ENCODE peak calls at places on chromosomes 4 and X, in four cellular contexts. M is LoVo, A is KBM-7, G is adipocyte. O is an unnamed sample.

GRCh38 chrX:54695816-54696487 is 102.1 kb downstream of the ITIH6 start:
- DNase-seq in M (no peak), A (no peak), G (peak), O (no peak)

GRCh38 chr4:46432923-46433322 is 43.0 kb upstream of the GABRA2 start:
- DNase-seq in M (no peak), A (no peak), G (no peak), O (no peak)

GRCh38 chrX:18574591-18574990 is 97.3 kb downstream of the RS1 start:
- DNase-seq in M (no peak), A (no peak), G (peak), O (no peak)

GRCh38 chrX:40152173-40152705 is 54.5 kb upstream of the BCOR start:
- DNase-seq in M (no peak), A (no peak), G (no peak), O (no peak)

GRCh38 chr4:117164338-117164737 is 79.0 kb upstream of the TRAM1L1 start:
- DNase-seq in M (no peak), A (peak), G (no peak), O (peak)

GRCh38 chr4:36243355-36244256 is 708 bp downstream of the ARAP2 start:
- DNase-seq in M (peak), A (peak), G (peak), O (peak)

GRCh38 chr4:39855909-39856512 is 121.7 kb downstream of the PDS5A start:
- DNase-seq in M (peak), A (peak), G (no peak), O (peak)

GRCh38 chr4:140757220-140757607 is 1.0 kb upstream of the TBC1D9 start:
- DNase-seq in M (no peak), A (no peak), G (peak), O (no peak)

GRCh38 chrX:26574208-26574607 is 358.2 kb downstream of the MAGEB5 start:
- DNase-seq in M (no peak), A (no peak), G (no peak), O (no peak)

GRCh38 chrX:13764765-13765164 is 30.2 kb downstream of the OFD1 start:
- DNase-seq in M (no peak), A (no peak), G (peak), O (no peak)

GRCh38 chr4:36854554-36854953 is 390.0 kb upstream of the NWD2 start:
- DNase-seq in M (no peak), A (no peak), G (no peak), O (no peak)

GRCh38 chr4:61200195-61200990 is at the start of gene ADGRL3:
- DNase-seq in M (no peak), A (peak), G (peak), O (peak)

GRCh38 chr4:41693629-41694028 is 54.9 kb downstream of the PHOX2B start:
- DNase-seq in M (peak), A (peak), G (peak), O (peak)

GRCh38 chr4:147480891-147481576 is at the start of gene EDNRA:
- DNase-seq in M (no peak), A (no peak), G (peak), O (no peak)

GRCh38 chrX:70675284-70675683 is 230.6 kb downstream of the DLG3 start:
- DNase-seq in M (no peak), A (no peak), G (no peak), O (no peak)

GRCh38 chr4:94274912-94275311 is 67.2 kb downstream of the SMARCAD1 start:
- DNase-seq in M (no peak), A (no peak), G (peak), O (no peak)

GRCh38 chr4:87093443-87094123 is 126.8 kb downstream of the KLHL8 start:
- DNase-seq in M (peak), A (peak), G (peak), O (peak)

O was measured in Kasumi-1.